ENCODE peak calls at places on chromosomes 16 and 17, in five cellular contexts. X is activated naive CD8-positive, alpha-beta T cell treated with anti-CD3 and anti-CD28 coated beads, Interleukin-2, amount 50 U/mL, for 24 hours; R is Panc1; P is T-helper 17 cell; H is CD8-positive, alpha-beta T cell. D is an unnamed sample.

GRCh38 chr17:77323413-77324171 is 182.8 kb downstream of the SEC14L1 start:
- DNase-seq in X (peak; percentile 22), R (no peak), P (no peak), H (no peak), D (no peak)

GRCh38 chr17:49582789-49583188 is 7.1 kb downstream of the NXPH3 start:
- DNase-seq in X (no peak), R (no peak), P (no peak), H (no peak), D (no peak)

GRCh38 chr16:60675022-60675421 is 1361.2 kb downstream of the CDH8 start:
- DNase-seq in X (no peak), R (no peak), P (no peak), H (no peak), D (no peak)

GRCh38 chr17:16464641-16465312 is 27.2 kb downstream of the LRRC75A start:
- DNase-seq in X (no peak), R (no peak), P (no peak), H (no peak), D (no peak)

GRCh38 chr17:82497483-82498405 is 21.8 kb upstream of the FOXK2 start:
- DNase-seq in X (peak; percentile 46), R (no peak), P (peak; percentile 47), H (no peak), D (no peak)

GRCh38 chr16:87780385-87780989 is 14.7 kb upstream of the KLHDC4 start:
- DNase-seq in X (peak; percentile 77), R (no peak), P (peak; percentile 18), H (no peak), D (no peak)

GRCh38 chr17:68198931-68199836 is 48.7 kb upstream of the AMZ2 start:
- DNase-seq in X (peak; percentile 36), R (no peak), P (peak; percentile 29), H (no peak), D (no peak)

GRCh38 chr17:7444682-7445010 is 215 bp upstream of the CHRNB1 start:
- DNase-seq in X (no peak), R (no peak), P (no peak), H (no peak), D (no peak)

GRCh38 chr16:27689711-27690110 is 139.8 kb downstream of the KATNIP start:
- DNase-seq in X (no peak), R (no peak), P (no peak), H (no peak), D (no peak)